ENCODE peak calls at places on chromosomes 16 and 17, in ten cellular contexts. J is aorta; A is progenitor cell of endocrine pancreas; I is breast epithelium; M is activated naive CD4-positive, alpha-beta T cell treated with anti-CD3 and anti-CD28 coated beads, Interleukin-2, amount 50 U/mL, for 72 hours; D is stimulated activated CD4-positive, alpha-beta T cell treated with anti-CD3 and anti-CD28 coated beads, Interleukin-2, amount 100 ng/mL, for 48 hours; F is cardiac fibroblast; N is brain microvascular endothelial cell; O is IMR-90; C is HTR-8/SVneo. R is an unnamed sample.

GRCh38 chr16:23837553-23838308 is 1.9 kb downstream of the PRKCB start:
- DNase-seq in J (no peak), A (no peak), I (no peak), M (no peak), D (no peak), F (no peak), N (no peak), O (no peak), C (no peak), R (no peak)

GRCh38 chr17:7561589-7562207 is at the start of gene SENP3:
- DNase-seq in J (peak), A (peak), I (peak), M (peak), D (peak), F (peak), N (peak), O (peak), C (peak), R (peak)

GRCh38 chr17:15169676-15170075 is 95.5 kb downstream of the PMP22 start:
- DNase-seq in J (no peak), A (no peak), I (no peak), M (no peak), D (no peak), F (peak), N (no peak), O (peak), C (peak), R (no peak)

GRCh38 chr17:4326112-4326511 is 40.4 kb downstream of the UBE2G1 start:
- DNase-seq in J (no peak), A (no peak), I (no peak), M (no peak), D (no peak), F (no peak), N (no peak), O (no peak), C (no peak), R (no peak)

GRCh38 chr16:57894390-57895080 is 76.4 kb downstream of the CNGB1 start:
- DNase-seq in J (no peak), A (no peak), I (no peak), M (no peak), D (no peak), F (no peak), N (no peak), O (no peak), C (no peak), R (peak)

GRCh38 chr16:20774703-20775362 is 11.0 kb downstream of the ACSM3 start:
- DNase-seq in J (peak), A (peak), I (peak), M (peak), D (peak), F (peak), N (peak), O (peak), C (peak), R (peak)

GRCh38 chr16:68592466-68593337 is 52.4 kb upstream of the CDH3 start:
- DNase-seq in J (no peak), A (no peak), I (no peak), M (no peak), D (no peak), F (peak), N (peak), O (no peak), C (no peak), R (peak)

GRCh38 chr17:38751144-38751802 is 1.3 kb upstream of the PSMB3 start:
- DNase-seq in J (no peak), A (no peak), I (no peak), M (no peak), D (no peak), F (no peak), N (no peak), O (peak), C (no peak), R (peak)

GRCh38 chr16:89687092-89687940 is 827 bp downstream of the CDK10 start:
- DNase-seq in J (peak), A (peak), I (no peak), M (no peak), D (no peak), F (peak), N (peak), O (peak), C (no peak), R (peak)

GRCh38 chr16:76854234-76854633 is 336.8 kb upstream of the MON1B start:
- DNase-seq in J (no peak), A (no peak), I (no peak), M (no peak), D (no peak), F (peak), N (no peak), O (no peak), C (no peak), R (no peak)

GRCh38 chr17:7290685-7291084 is 3.8 kb downstream of the YBX2 start:
- DNase-seq in J (no peak), A (no peak), I (no peak), M (no peak), D (no peak), F (no peak), N (no peak), O (no peak), C (no peak), R (no peak)

GRCh38 chr16:4702466-4702808 is 9.1 kb downstream of the NUDT16L1 start:
- DNase-seq in J (no peak), A (no peak), I (no peak), M (no peak), D (no peak), F (no peak), N (no peak), O (no peak), C (no peak), R (no peak)

GRCh38 chr16:16057102-16057501 is 107.7 kb downstream of the ABCC1 start:
- DNase-seq in J (no peak), A (no peak), I (no peak), M (no peak), D (no peak), F (no peak), N (no peak), O (no peak), C (no peak), R (no peak)

GRCh38 chr16:85430523-85431381 is 182.4 kb upstream of the GSE1 start:
- DNase-seq in J (peak), A (no peak), I (no peak), M (peak), D (no peak), F (no peak), N (no peak), O (no peak), C (no peak), R (no peak)

R was measured in SW480.